ENCODE peak calls at places on chromosomes 3 and 15, in ten cellular contexts. J is OCI-LY7; O is SK-N-MC; E is coronary artery; G is fibroblast of pulmonary artery; B is H7; D is neuronal stem cell; C is dorsolateral prefrontal cortex; S is upper lobe of right lung; U is effector memory CD4-positive, alpha-beta T cell. H is an unnamed sample.

GRCh38 chr3:73624363-73625123 is at the start of gene PDZRN3:
- DNase-seq in D (peak), B (peak), S (peak), E (peak), G (peak), J (no peak), O (no peak), C (peak), U (no peak), H (no peak)

GRCh38 chr3:151903501-151903991 is 30.1 kb downstream of the SUCNR1 start:
- DNase-seq in C (no peak), E (no peak), J (no peak), U (no peak), O (no peak), G (peak), D (no peak), B (no peak), S (no peak), H (peak)

GRCh38 chr3:66200147-66200546 is 20.7 kb upstream of the SLC25A26 start:
- DNase-seq in U (no peak), D (no peak), O (no peak), G (no peak), C (no peak), S (no peak), E (no peak), B (no peak), J (no peak), H (peak)

GRCh38 chr3:156677536-156677935 is 3.1 kb downstream of the TIPARP start:
- DNase-seq in G (no peak), E (no peak), O (no peak), J (no peak), D (no peak), C (no peak), U (no peak), B (no peak), S (no peak), H (no peak)

GRCh38 chr3:140370686-140371085 is 307.2 kb upstream of the TRIM42 start:
- DNase-seq in J (no peak), U (no peak), S (no peak), O (no peak), D (no peak), C (no peak), B (no peak), G (no peak), E (no peak), H (no peak)

GRCh38 chr3:133246119-133246518 is 153.7 kb upstream of the BFSP2 start:
- DNase-seq in S (no peak), C (no peak), G (peak), E (no peak), U (no peak), D (no peak), O (no peak), J (no peak), B (no peak), H (no peak)

GRCh38 chr15:40436892-40437753 is 3.6 kb upstream of the BAHD1 start:
- DNase-seq in G (no peak), C (no peak), S (no peak), U (no peak), E (no peak), J (no peak), D (no peak), B (peak), O (no peak), H (no peak)

GRCh38 chr3:123582315-123582714 is 2.5 kb downstream of the HACD2 start:
- DNase-seq in O (no peak), G (no peak), U (no peak), E (no peak), B (no peak), S (no peak), D (no peak), C (no peak), J (no peak), H (no peak)

GRCh38 chr3:183073839-183074615 is 25.3 kb downstream of the MCCC1 start:
- DNase-seq in J (no peak), O (peak), C (no peak), E (no peak), S (no peak), D (no peak), G (peak), B (no peak), U (no peak), H (no peak)

GRCh38 chr3:109081746-109082510 is 36.0 kb downstream of the MORC1 start:
- DNase-seq in B (peak), J (peak), O (no peak), D (peak), S (no peak), G (peak), U (peak), E (no peak), C (no peak), H (peak)

GRCh38 chr3:13866406-13866965 is 13.4 kb downstream of the WNT7A start:
- DNase-seq in D (no peak), G (no peak), S (no peak), O (no peak), U (peak), C (no peak), E (no peak), J (no peak), B (no peak), H (no peak)

GRCh38 chr3:120348981-120349818 is at the start of gene LRRC58:
- DNase-seq in S (peak), J (peak), O (peak), G (peak), E (peak), D (peak), B (peak), U (peak), C (peak), H (peak)

GRCh38 chr3:148238421-148238821 is 459.3 kb upstream of the AGTR1 start:
- DNase-seq in O (peak), S (no peak), C (no peak), J (no peak), G (no peak), D (no peak), B (no peak), U (no peak), E (no peak), H (no peak)

GRCh38 chr3:73637042-73637441 is 12.3 kb upstream of the PDZRN3 start:
- DNase-seq in G (no peak), E (no peak), D (no peak), B (no peak), O (no peak), J (no peak), S (no peak), U (no peak), C (no peak), H (no peak)

GRCh38 chr3:140148824-140149390 is 213.9 kb downstream of the CLSTN2 start:
- DNase-seq in G (no peak), C (no peak), E (no peak), B (no peak), S (no peak), J (no peak), U (no peak), O (no peak), D (no peak), H (no peak)

GRCh38 chr15:90869601-90870353 is 1.4 kb downstream of the FURIN start:
- DNase-seq in C (no peak), D (no peak), B (peak), J (peak), O (peak), G (peak), U (peak), E (peak), S (peak), H (peak)

GRCh38 chr3:72310028-72310987 is 525.4 kb upstream of the PROK2 start:
- DNase-seq in D (no peak), G (peak), S (no peak), C (no peak), J (peak), U (no peak), B (no peak), O (no peak), E (no peak), H (peak)

GRCh38 chr3:105827959-105828358 is 40.9 kb downstream of the CBLB start:
- DNase-seq in D (no peak), C (no peak), S (no peak), U (no peak), O (no peak), E (no peak), G (peak), B (peak), J (no peak), H (peak)

GRCh38 chr15:31446546-31446945 is 119.9 kb downstream of the KLF13 start:
- DNase-seq in B (no peak), D (no peak), O (no peak), J (no peak), E (no peak), U (no peak), S (no peak), G (no peak), C (no peak), H (no peak)

GRCh38 chr15:75347222-75348033 is 589 bp downstream of the NEIL1 start:
- DNase-seq in D (no peak), B (peak), E (no peak), G (no peak), S (peak), U (peak), C (no peak), J (peak), O (no peak), H (no peak)

GRCh38 chr15:93035953-93036810 is 52.8 kb downstream of the RGMA start:
- DNase-seq in J (peak), G (peak), S (peak), O (no peak), C (no peak), U (peak), E (peak), D (no peak), B (peak), H (no peak)

GRCh38 chr3:37074178-37074577 is 80.9 kb downstream of the MLH1 start:
- DNase-seq in B (no peak), D (no peak), U (no peak), G (peak), E (no peak), O (no peak), J (no peak), S (no peak), C (no peak), H (peak)

GRCh38 chr3:38586546-38587520 is 62.7 kb downstream of the SCN5A start:
- DNase-seq in O (no peak), U (no peak), D (no peak), B (no peak), C (peak), S (peak), E (peak), J (no peak), G (no peak), H (no peak)

GRCh38 chr3:11199902-11200678 is 45.8 kb downstream of the HRH1 start:
- DNase-seq in E (no peak), D (no peak), J (no peak), B (no peak), U (no peak), G (no peak), O (no peak), C (no peak), S (no peak), H (no peak)

GRCh38 chr3:56986347-56986746 is 74.1 kb upstream of the SPATA12 start:
- DNase-seq in C (no peak), O (no peak), J (no peak), B (no peak), S (no peak), E (no peak), D (no peak), G (no peak), U (no peak), H (no peak)

GRCh38 chr15:58931985-58932384 is 1.5 kb downstream of the SLTM start:
- DNase-seq in E (no peak), S (no peak), C (no peak), J (peak), U (no peak), D (no peak), O (no peak), G (peak), B (peak), H (no peak)

GRCh38 chr15:68154923-68155559 is 50.1 kb downstream of the CALML4 start:
- DNase-seq in S (no peak), J (peak), E (no peak), G (peak), O (peak), U (no peak), B (peak), D (peak), C (no peak), H (no peak)

GRCh38 chr3:124263168-124263567 is 271.2 kb upstream of the ROPN1 start:
- DNase-seq in E (no peak), B (no peak), D (no peak), U (no peak), O (no peak), S (no peak), G (peak), J (no peak), C (no peak), H (peak)

GRCh38 chr3:73415118-73415517 is 209.6 kb downstream of the PDZRN3 start:
- DNase-seq in O (no peak), S (no peak), G (no peak), C (no peak), U (no peak), B (no peak), J (no peak), D (no peak), E (no peak), H (no peak)

GRCh38 chr3:122977645-122978466 is 49.7 kb downstream of the SEMA5B start:
- DNase-seq in O (no peak), U (no peak), D (peak), B (peak), J (no peak), S (peak), E (peak), G (peak), C (no peak), H (peak)

GRCh38 chr15:66698318-66698961 is 3.6 kb upstream of the SMAD6 start:
- DNase-seq in D (peak), C (no peak), B (peak), J (peak), O (no peak), E (no peak), G (peak), U (no peak), S (peak), H (no peak)

GRCh38 chr3:57150097-57150496 is 15.1 kb downstream of the IL17RD start:
- DNase-seq in G (no peak), O (no peak), D (no peak), B (no peak), C (no peak), S (no peak), U (no peak), E (peak), J (no peak), H (no peak)

GRCh38 chr15:24857094-24857437 is 97.7 kb upstream of the SNRPN start:
- DNase-seq in U (no peak), O (no peak), C (no peak), D (no peak), J (no peak), G (no peak), S (no peak), E (no peak), B (no peak), H (no peak)
- H3K4me3 ChIP-seq in U (no peak), O (no peak), C (no peak), D (no peak), J (no peak), G (no peak), S (no peak), E (peak), B (no peak), H (no peak)

DNA sequence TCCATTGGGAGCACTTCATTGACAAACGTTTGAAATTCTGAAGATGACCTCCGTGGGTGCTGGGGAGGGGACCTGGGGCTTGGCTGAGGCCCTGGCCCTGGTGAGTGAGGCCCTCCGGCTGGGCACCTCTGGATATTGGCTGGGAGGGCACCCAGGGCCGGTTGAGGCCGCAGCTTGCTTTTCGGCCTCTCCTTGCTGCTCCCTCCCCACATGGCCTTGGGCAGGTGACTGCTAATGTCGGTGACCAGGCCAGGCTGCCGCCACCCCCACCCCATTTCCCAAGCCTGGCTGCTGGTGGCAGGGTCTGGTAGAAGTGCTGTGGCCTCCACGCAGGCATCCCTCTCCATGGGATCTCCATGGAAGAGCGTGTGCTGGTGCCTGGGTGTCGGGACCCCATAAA is 39.5 kb downstream of the TM2D3 start:
- DNase-seq in D (no peak), B (no peak), U (no peak), O (no peak), C (no peak), S (no peak), G (no peak), E (no peak), J (no peak), H (no peak)
- H3K4me3 ChIP-seq in D (no peak), B (no peak), U (no peak), O (no peak), C (no peak), S (no peak), G (no peak), E (no peak), J (no peak), H (no peak)

GRCh38 chr3:69408989-69409388 is 23.1 kb upstream of the FRMD4B start:
- DNase-seq in D (no peak), B (no peak), J (no peak), U (no peak), G (no peak), S (no peak), C (no peak), O (no peak), E (no peak), H (no peak)

GRCh38 chr3:69408542-69408941 is 22.7 kb upstream of the FRMD4B start:
- DNase-seq in U (no peak), D (no peak), O (no peak), J (no peak), S (no peak), E (no peak), G (no peak), B (no peak), C (no peak), H (no peak)

GRCh38 chr3:69409831-69410230 is 23.9 kb upstream of the FRMD4B start:
- DNase-seq in O (no peak), U (no peak), S (no peak), J (no peak), C (no peak), B (no peak), E (no peak), G (no peak), D (no peak), H (no peak)

GRCh38 chr3:69411331-69411730 is 25.4 kb upstream of the FRMD4B start:
- DNase-seq in S (no peak), U (no peak), J (no peak), D (no peak), G (peak), O (no peak), B (no peak), E (no peak), C (no peak), H (no peak)

DNA sequence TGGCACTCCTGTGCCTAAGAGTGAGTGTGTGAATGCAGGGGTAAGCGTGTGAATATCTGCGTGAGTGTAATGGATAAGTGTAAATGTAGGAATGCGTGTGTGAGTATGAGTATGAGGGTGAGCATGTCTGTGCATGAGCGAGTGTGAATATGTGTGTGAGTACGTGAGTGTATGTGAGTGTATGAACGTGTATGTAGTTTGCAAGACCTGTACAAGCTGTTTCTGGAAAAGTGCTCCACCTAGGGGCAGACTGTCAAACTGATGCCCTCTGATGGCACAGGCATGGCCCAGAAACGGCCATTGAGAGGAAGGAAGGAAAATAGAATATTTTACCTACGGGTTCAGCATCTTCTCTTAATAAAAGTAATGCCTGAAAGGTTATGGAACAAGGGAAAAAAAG is 24.4 kb upstream of the FRMD4B start:
- DNase-seq in U (peak), E (no peak), B (no peak), O (peak), J (peak), D (no peak), S (peak), G (peak), C (peak), H (no peak)
- H3K4me3 ChIP-seq in U (no peak), E (peak), B (no peak), O (no peak), J (no peak), D (no peak), S (peak), G (no peak), C (peak), H (no peak)

GRCh38 chr3:172528677-172529076 is 5.4 kb upstream of the TNFSF10 start:
- DNase-seq in B (no peak), E (no peak), G (no peak), S (no peak), U (no peak), J (no peak), O (no peak), C (no peak), D (no peak), H (no peak)

GRCh38 chr3:172522871-172523818 is at the start of gene TNFSF10:
- DNase-seq in O (no peak), D (no peak), B (peak), E (no peak), U (peak), S (peak), C (no peak), G (peak), J (peak), H (no peak)

GRCh38 chr3:172525116-172525613 is 1.9 kb upstream of the TNFSF10 start:
- DNase-seq in J (no peak), O (no peak), U (no peak), C (no peak), E (no peak), G (no peak), D (no peak), B (no peak), S (no peak), H (no peak)

GRCh38 chr3:172520332-172520831 is 2.8 kb downstream of the TNFSF10 start:
- DNase-seq in G (peak), U (no peak), B (no peak), E (no peak), J (no peak), D (no peak), C (no peak), S (no peak), O (no peak), H (peak)

GRCh38 chr3:172524611-172525010 is 1.4 kb upstream of the TNFSF10 start:
- DNase-seq in E (no peak), O (no peak), G (peak), J (no peak), D (no peak), C (no peak), B (no peak), S (no peak), U (no peak), H (no peak)
- H3K4me3 ChIP-seq in E (no peak), O (no peak), G (no peak), J (no peak), D (no peak), C (no peak), B (no peak), S (no peak), U (no peak), H (no peak)

GRCh38 chr15:70267879-70268278 is 170.2 kb upstream of the TLE3 start:
- DNase-seq in O (no peak), B (no peak), J (no peak), U (no peak), D (no peak), E (no peak), S (no peak), G (peak), C (no peak), H (no peak)

GRCh38 chr15:70267306-70267705 is 169.6 kb upstream of the TLE3 start:
- DNase-seq in D (no peak), B (no peak), J (no peak), S (no peak), E (no peak), O (no peak), G (no peak), C (no peak), U (no peak), H (no peak)

GRCh38 chr15:70269991-70270751 is 172.5 kb upstream of the TLE3 start:
- DNase-seq in O (peak), E (no peak), C (no peak), S (no peak), U (no peak), D (no peak), G (peak), B (no peak), J (no peak), H (peak)

GRCh38 chr15:70269331-70269911 is 171.7 kb upstream of the TLE3 start:
- DNase-seq in S (no peak), C (no peak), B (no peak), O (no peak), U (no peak), D (no peak), E (no peak), G (no peak), J (no peak), H (no peak)

DNA sequence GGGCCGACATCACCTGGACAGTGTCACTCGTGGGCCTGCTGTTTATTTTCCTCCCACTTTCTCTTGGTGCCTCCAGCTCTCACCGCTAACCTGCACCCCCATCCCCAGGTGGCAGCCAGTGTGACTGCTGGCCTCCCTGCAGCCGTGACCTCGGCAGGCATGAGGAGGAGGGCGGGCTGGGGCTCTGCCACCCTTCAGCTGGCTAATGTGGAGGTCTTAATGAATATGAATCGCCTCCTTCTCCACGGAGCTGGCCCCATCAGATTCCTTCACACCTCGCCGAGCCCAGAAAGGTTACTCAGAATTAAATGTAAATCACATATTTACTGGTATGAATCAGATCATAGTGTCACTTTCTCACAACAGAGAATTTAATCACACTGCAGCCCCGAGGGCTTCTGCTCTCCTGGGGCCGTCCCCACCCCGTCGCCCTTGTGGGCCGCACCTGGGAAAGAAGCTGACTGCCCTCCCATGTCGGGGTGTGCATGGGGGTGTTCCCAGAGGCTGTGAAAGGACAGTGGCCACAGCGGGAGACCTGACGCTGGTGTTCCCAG is 171.1 kb upstream of the TLE3 start:
- DNase-seq in E (no peak), J (no peak), S (no peak), G (no peak), C (no peak), D (no peak), O (no peak), B (no peak), U (no peak), H (no peak)
- H3K4me3 ChIP-seq in E (no peak), J (no peak), S (no peak), G (no peak), C (no peak), D (no peak), O (no peak), B (no peak), U (no peak), H (no peak)